ENCODE peak calls at places on chromosomes 11 and 22, in five cellular contexts. One of them, this sample, is unnamed.

GRCh38 chr11:114025329-114025907 is 34.1 kb upstream of the ZBTB16 start:
- DNase-seq in testis: no peak
- DNase-seq in thoracic aorta: no peak
- DNase-seq in esophagus squamous epithelium: no peak
- DNase-seq in mammary epithelial cell: no peak
- DNase-seq in this sample: no peak

GRCh38 chr22:25895678-25896077 is 153.7 kb downstream of the MYO18B start:
- DNase-seq in testis: no peak
- DNase-seq in mammary epithelial cell: no peak
- DNase-seq in thoracic aorta: no peak
- DNase-seq in esophagus squamous epithelium: no peak
- DNase-seq in this sample: no peak

GRCh38 chr11:79400717-79401330 is 40.0 kb downstream of the TENM4 start:
- DNase-seq in esophagus squamous epithelium: no peak
- DNase-seq in testis: peak; percentile 68
- DNase-seq in mammary epithelial cell: peak; percentile 45
- DNase-seq in thoracic aorta: no peak
- DNase-seq in this sample: no peak

GRCh38 chr11:44988111-44988510 is 37.4 kb upstream of the TP53I11 start:
- DNase-seq in esophagus squamous epithelium: no peak
- DNase-seq in mammary epithelial cell: no peak
- DNase-seq in testis: no peak
- DNase-seq in thoracic aorta: no peak
- DNase-seq in this sample: no peak

GRCh38 chr22:38016182-38017078 is 32.1 kb upstream of the SOX10 start:
- DNase-seq in esophagus squamous epithelium: no peak
- DNase-seq in mammary epithelial cell: peak; percentile 34
- DNase-seq in testis: peak; percentile 93
- DNase-seq in thoracic aorta: no peak
- DNase-seq in this sample: no peak

GRCh38 chr11:76083563-76084451 is 122.5 kb downstream of the WNT11 start:
- DNase-seq in thoracic aorta: no peak
- DNase-seq in testis: no peak
- DNase-seq in esophagus squamous epithelium: no peak
- DNase-seq in mammary epithelial cell: no peak
- DNase-seq in this sample: no peak

GRCh38 chr11:58057481-58057880 is 26.7 kb downstream of the OR6Q1 start:
- DNase-seq in mammary epithelial cell: peak; percentile 41
- DNase-seq in esophagus squamous epithelium: no peak
- DNase-seq in testis: no peak
- DNase-seq in thoracic aorta: no peak
- DNase-seq in this sample: no peak

GRCh38 chr11:27571151-27571840 is 64.7 kb upstream of the LIN7C start:
- DNase-seq in esophagus squamous epithelium: no peak
- DNase-seq in thoracic aorta: no peak
- DNase-seq in testis: no peak
- DNase-seq in mammary epithelial cell: no peak
- DNase-seq in this sample: no peak

GRCh38 chr11:70079691-70080090 is 1.6 kb downstream of the ANO1 start:
- DNase-seq in thoracic aorta: no peak
- DNase-seq in esophagus squamous epithelium: no peak
- DNase-seq in testis: no peak
- DNase-seq in mammary epithelial cell: peak; percentile 38
- DNase-seq in this sample: no peak

GRCh38 chr11:116478676-116479075 is 294.1 kb downstream of the BUD13 start:
- DNase-seq in thoracic aorta: no peak
- DNase-seq in testis: peak; percentile 46
- DNase-seq in mammary epithelial cell: no peak
- DNase-seq in esophagus squamous epithelium: no peak
- DNase-seq in this sample: no peak

GRCh38 chr22:46473021-46473779 is 64.2 kb downstream of the CELSR1 start:
- DNase-seq in thoracic aorta: no peak
- DNase-seq in testis: no peak
- DNase-seq in esophagus squamous epithelium: no peak
- DNase-seq in mammary epithelial cell: no peak
- DNase-seq in this sample: no peak

GRCh38 chr22:44821741-44822425 is 69.5 kb downstream of the ARHGAP8 start:
- DNase-seq in thoracic aorta: no peak
- DNase-seq in mammary epithelial cell: no peak
- DNase-seq in esophagus squamous epithelium: no peak
- DNase-seq in testis: no peak
- DNase-seq in this sample: no peak

GRCh38 chr11:36684840-36685800 is 87.1 kb upstream of the RAG2 start:
- DNase-seq in testis: no peak
- DNase-seq in thoracic aorta: no peak
- DNase-seq in mammary epithelial cell: no peak
- DNase-seq in esophagus squamous epithelium: no peak
- DNase-seq in this sample: peak; percentile 5

GRCh38 chr22:37896181-37896592 is 9.9 kb upstream of the MICALL1 start:
- DNase-seq in esophagus squamous epithelium: no peak
- DNase-seq in testis: no peak
- DNase-seq in mammary epithelial cell: peak; percentile 95
- DNase-seq in thoracic aorta: no peak
- DNase-seq in this sample: peak; percentile 13

GRCh38 chr11:81394324-81394723 is 1339.3 kb downstream of the FAM181B start:
- DNase-seq in testis: no peak
- DNase-seq in thoracic aorta: no peak
- DNase-seq in esophagus squamous epithelium: no peak
- DNase-seq in mammary epithelial cell: no peak
- DNase-seq in this sample: no peak

GRCh38 chr11:75107187-75107586 is 10.5 kb upstream of the OR2AT4 start:
- DNase-seq in esophagus squamous epithelium: no peak
- DNase-seq in mammary epithelial cell: no peak
- DNase-seq in thoracic aorta: no peak
- DNase-seq in testis: no peak
- DNase-seq in this sample: no peak

GRCh38 chr11:46248270-46249102 is 29.0 kb upstream of the CREB3L1 start:
- DNase-seq in thoracic aorta: no peak
- DNase-seq in esophagus squamous epithelium: no peak
- DNase-seq in testis: peak; percentile 6
- DNase-seq in mammary epithelial cell: peak; percentile 91
- DNase-seq in this sample: no peak

GRCh38 chr11:61725632-61726280 is 26.7 kb upstream of the MYRF start:
- DNase-seq in esophagus squamous epithelium: no peak
- DNase-seq in mammary epithelial cell: peak; percentile 29
- DNase-seq in testis: peak; percentile 70
- DNase-seq in thoracic aorta: no peak
- DNase-seq in this sample: no peak

GRCh38 chr11:35106595-35106994 is 32.4 kb upstream of the CD44 start:
- DNase-seq in mammary epithelial cell: no peak
- DNase-seq in thoracic aorta: no peak
- DNase-seq in testis: no peak
- DNase-seq in esophagus squamous epithelium: no peak
- DNase-seq in this sample: no peak

GRCh38 chr22:24410110-24410856 is 17.1 kb upstream of the ADORA2A start:
- DNase-seq in mammary epithelial cell: no peak
- DNase-seq in thoracic aorta: no peak
- DNase-seq in esophagus squamous epithelium: no peak
- DNase-seq in testis: no peak
- DNase-seq in this sample: no peak

GRCh38 chr11:64016512-64016911 is 19.2 kb upstream of the FLRT1 start:
- DNase-seq in esophagus squamous epithelium: no peak
- DNase-seq in mammary epithelial cell: no peak
- DNase-seq in testis: no peak
- DNase-seq in thoracic aorta: no peak
- DNase-seq in this sample: no peak

GRCh38 chr11:129319751-129320150 is 55.9 kb upstream of the BARX2 start:
- DNase-seq in testis: no peak
- DNase-seq in esophagus squamous epithelium: no peak
- DNase-seq in thoracic aorta: no peak
- DNase-seq in mammary epithelial cell: no peak
- DNase-seq in this sample: no peak

GRCh38 chr22:41917906-41918791 is 3.3 kb upstream of the SHISA8 start:
- DNase-seq in testis: no peak
- DNase-seq in thoracic aorta: no peak
- DNase-seq in mammary epithelial cell: peak; percentile 46
- DNase-seq in esophagus squamous epithelium: no peak
- DNase-seq in this sample: no peak

GRCh38 chr11:132024587-132025295 is 654.3 kb downstream of the NTM start:
- DNase-seq in mammary epithelial cell: peak; percentile 95
- DNase-seq in esophagus squamous epithelium: no peak
- DNase-seq in testis: no peak
- DNase-seq in thoracic aorta: no peak
- DNase-seq in this sample: no peak

GRCh38 chr11:78274739-78275138 is 86.0 kb downstream of the USP35 start:
- DNase-seq in esophagus squamous epithelium: no peak
- DNase-seq in testis: no peak
- DNase-seq in mammary epithelial cell: no peak
- DNase-seq in thoracic aorta: no peak
- DNase-seq in this sample: no peak
- H3K27ac ChIP-seq in esophagus squamous epithelium: no peak overlapping the region
- H3K27ac ChIP-seq in testis: no peak overlapping the region
- H3K27ac ChIP-seq in mammary epithelial cell: no peak overlapping the region
- H3K27ac ChIP-seq in thoracic aorta: no peak overlapping the region
- H3K27ac ChIP-seq in this sample: no peak overlapping the region

DNA sequence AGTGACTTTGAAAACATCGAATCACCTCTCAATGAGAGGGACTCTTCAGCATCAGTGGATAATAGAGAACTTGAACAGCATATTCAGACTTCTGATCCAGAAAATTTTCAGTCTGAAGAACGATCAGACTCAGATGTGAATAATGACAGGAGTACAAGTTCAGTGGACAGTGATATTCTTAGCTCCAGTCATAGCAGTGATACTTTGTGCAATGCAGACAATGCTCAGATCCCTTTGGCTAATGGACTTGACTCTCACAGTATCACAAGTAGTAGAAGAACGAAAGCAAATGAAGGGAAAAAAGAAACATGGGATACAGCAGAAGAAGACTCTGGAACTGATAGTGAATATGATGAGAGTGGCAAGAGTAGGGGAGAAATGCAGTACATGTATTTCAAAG is 65.8 kb downstream of the DKK3 start:
- DNase-seq in testis: no peak
- DNase-seq in thoracic aorta: no peak
- DNase-seq in esophagus squamous epithelium: no peak
- DNase-seq in mammary epithelial cell: no peak
- DNase-seq in this sample: no peak
- H3K27ac ChIP-seq in testis: no peak overlapping the region
- H3K27ac ChIP-seq in thoracic aorta: no peak overlapping the region
- H3K27ac ChIP-seq in esophagus squamous epithelium: no peak overlapping the region
- H3K27ac ChIP-seq in mammary epithelial cell: no peak overlapping the region
- H3K27ac ChIP-seq in this sample: no peak overlapping the region

GRCh38 chr11:86459002-86459385 is 84.3 kb downstream of the CCDC81 start:
- DNase-seq in thoracic aorta: no peak
- DNase-seq in esophagus squamous epithelium: no peak
- DNase-seq in mammary epithelial cell: no peak
- DNase-seq in testis: no peak
- DNase-seq in this sample: no peak
- H3K27ac ChIP-seq in thoracic aorta: no peak overlapping the region
- H3K27ac ChIP-seq in esophagus squamous epithelium: peak overlapping the region; percentile 52
- H3K27ac ChIP-seq in mammary epithelial cell: no peak overlapping the region
- H3K27ac ChIP-seq in testis: peak overlapping the region; percentile 60
- H3K27ac ChIP-seq in this sample: no peak overlapping the region

GRCh38 chr11:6567371-6567745 is 36.1 kb downstream of the RRP8 start:
- DNase-seq in esophagus squamous epithelium: no peak
- DNase-seq in mammary epithelial cell: no peak
- DNase-seq in thoracic aorta: no peak
- DNase-seq in testis: no peak
- DNase-seq in this sample: no peak

GRCh38 chr11:6566704-6567370 is 36.6 kb downstream of the RRP8 start:
- DNase-seq in esophagus squamous epithelium: no peak
- DNase-seq in thoracic aorta: no peak
- DNase-seq in testis: no peak
- DNase-seq in mammary epithelial cell: no peak
- DNase-seq in this sample: no peak

GRCh38 chr11:6565988-6566703 is 37.3 kb downstream of the RRP8 start:
- DNase-seq in thoracic aorta: no peak
- DNase-seq in esophagus squamous epithelium: no peak
- DNase-seq in testis: no peak
- DNase-seq in mammary epithelial cell: no peak
- DNase-seq in this sample: no peak

GRCh38 chr11:6569706-6570105 is 33.7 kb downstream of the RRP8 start:
- DNase-seq in mammary epithelial cell: no peak
- DNase-seq in testis: no peak
- DNase-seq in thoracic aorta: no peak
- DNase-seq in esophagus squamous epithelium: no peak
- DNase-seq in this sample: no peak

GRCh38 chr11:6568191-6568918 is 35.1 kb downstream of the RRP8 start:
- DNase-seq in thoracic aorta: no peak
- DNase-seq in mammary epithelial cell: peak; percentile 24
- DNase-seq in esophagus squamous epithelium: no peak
- DNase-seq in testis: peak; percentile 36
- DNase-seq in this sample: no peak
- H3K27ac ChIP-seq in thoracic aorta: no peak overlapping the region
- H3K27ac ChIP-seq in mammary epithelial cell: no peak overlapping the region
- H3K27ac ChIP-seq in esophagus squamous epithelium: no peak overlapping the region
- H3K27ac ChIP-seq in testis: no peak overlapping the region
- H3K27ac ChIP-seq in this sample: no peak overlapping the region

GRCh38 chr11:124761301-124762021 is 629 bp downstream of the ESAM start:
- DNase-seq in mammary epithelial cell: no peak
- DNase-seq in testis: no peak
- DNase-seq in esophagus squamous epithelium: no peak
- DNase-seq in thoracic aorta: no peak
- DNase-seq in this sample: no peak

GRCh38 chr11:124763156-124763947 is 1.3 kb upstream of the ESAM start:
- DNase-seq in esophagus squamous epithelium: peak; percentile 20
- DNase-seq in testis: peak; percentile 88
- DNase-seq in mammary epithelial cell: peak; percentile 41
- DNase-seq in thoracic aorta: no peak
- DNase-seq in this sample: peak; percentile 65

GRCh38 chr11:124760806-124761205 is 1.3 kb downstream of the ESAM start:
- DNase-seq in testis: no peak
- DNase-seq in mammary epithelial cell: no peak
- DNase-seq in esophagus squamous epithelium: no peak
- DNase-seq in thoracic aorta: no peak
- DNase-seq in this sample: no peak

GRCh38 chr11:124762077-124762623 is at the start of gene ESAM:
- DNase-seq in testis: no peak
- DNase-seq in esophagus squamous epithelium: no peak
- DNase-seq in mammary epithelial cell: no peak
- DNase-seq in thoracic aorta: no peak
- DNase-seq in this sample: peak; percentile 44

DNA sequence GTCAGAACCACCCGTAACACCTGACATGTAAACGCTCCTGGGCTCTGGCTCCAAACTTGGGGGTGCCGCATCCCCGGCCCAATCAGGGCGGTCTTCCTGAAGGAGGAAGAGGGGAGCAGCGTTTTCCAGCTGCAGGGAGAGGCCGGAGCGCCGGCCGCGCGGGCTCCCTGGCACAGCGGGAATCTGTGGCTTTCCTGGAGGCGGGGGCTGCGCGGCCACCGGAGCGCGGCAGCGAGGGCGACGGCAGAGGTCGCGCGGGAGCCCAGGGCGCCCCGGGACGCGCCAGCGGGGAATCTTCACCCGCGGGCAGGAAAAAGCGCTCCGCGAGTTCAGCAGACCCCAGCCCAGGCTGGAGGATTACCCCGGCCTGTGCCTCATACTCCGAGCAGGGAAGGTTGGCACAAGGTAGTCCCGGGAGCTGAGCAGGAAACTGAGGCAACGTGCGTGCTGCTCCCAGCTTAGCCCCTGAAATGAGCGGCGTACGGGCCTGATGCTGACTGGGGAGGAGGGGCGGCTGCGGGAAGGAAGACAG is 600 bp upstream of the ESAM start:
- DNase-seq in esophagus squamous epithelium: no peak
- DNase-seq in mammary epithelial cell: no peak
- DNase-seq in testis: no peak
- DNase-seq in thoracic aorta: no peak
- DNase-seq in this sample: no peak
- H3K27ac ChIP-seq in esophagus squamous epithelium: peak overlapping the region; percentile 87
- H3K27ac ChIP-seq in mammary epithelial cell: no peak overlapping the region
- H3K27ac ChIP-seq in testis: no peak overlapping the region
- H3K27ac ChIP-seq in thoracic aorta: peak overlapping the region; percentile 36
- H3K27ac ChIP-seq in this sample: no peak overlapping the region